ENCODE peak calls at places on chromosome 12, in ten cellular contexts. L, B, R, D, X, O, Q, U, S and M are unnamed samples.

GRCh38 chr12:53160673-53161072 is 19.8 kb upstream of the ZNF740 start:
- DNase-seq in Q (no peak), B (no peak), X (no peak), O (no peak), D (no peak), U (no peak), S (no peak), R (no peak), L (no peak), M (no peak)

GRCh38 chr12:116736962-116737773 is 701 bp downstream of the SPRING1 start:
- DNase-seq in B (no peak), L (no peak), Q (no peak), O (peak; percentile 31), R (no peak), X (peak; percentile 44), D (peak; percentile 43), S (no peak), U (no peak), M (no peak)

GRCh38 chr12:132620893-132621656 is 2.5 kb downstream of the P2RX2 start:
- DNase-seq in S (no peak), L (no peak), B (no peak), R (no peak), U (no peak), X (no peak), D (no peak), Q (no peak), O (no peak), M (peak; percentile 23)

GRCh38 chr12:58087428-58088117 is 146.2 kb downstream of the ATP23 start:
- DNase-seq in U (no peak), S (no peak), R (no peak), B (no peak), D (no peak), X (peak; percentile 16), O (no peak), L (no peak), Q (no peak), M (no peak)

GRCh38 chr12:84550518-84550917 is 362.1 kb downstream of the SLC6A15 start:
- DNase-seq in O (no peak), X (no peak), L (no peak), B (no peak), D (no peak), S (no peak), R (no peak), Q (no peak), U (no peak), M (no peak)

GRCh38 chr12:130872179-130873096 is 572 bp downstream of the RAN start:
- DNase-seq in X (peak; percentile 32), L (peak; percentile 21), D (peak; percentile 46), O (peak; percentile 71), S (no peak), U (no peak), B (peak; percentile 40), R (no peak), Q (peak; percentile 28), M (peak; percentile 65)

GRCh38 chr12:16389594-16389993 is 42.1 kb downstream of the MGST1 start:
- DNase-seq in R (no peak), B (no peak), L (no peak), U (peak; percentile 59), D (no peak), X (no peak), Q (peak; percentile 86), O (no peak), S (no peak), M (no peak)

GRCh38 chr12:76329606-76330005 is 18.6 kb downstream of the BBS10 start:
- DNase-seq in D (no peak), O (no peak), L (no peak), B (no peak), S (no peak), Q (no peak), U (no peak), X (no peak), R (no peak), M (no peak)

GRCh38 chr12:110269622-110270124 is 11.4 kb upstream of the ATP2A2 start:
- DNase-seq in S (no peak), R (no peak), D (peak; percentile 87), B (no peak), Q (peak; percentile 73), O (no peak), X (no peak), L (no peak), U (peak; percentile 69), M (no peak)

GRCh38 chr12:26271024-26271423 is 75.7 kb downstream of the SSPN start:
- DNase-seq in L (no peak), X (no peak), B (no peak), R (no peak), O (no peak), U (no peak), S (no peak), Q (peak; percentile 88), D (no peak), M (no peak)

GRCh38 chr12:120266180-120266535 is 628 bp upstream of the PXN start:
- DNase-seq in R (no peak), X (no peak), D (no peak), L (no peak), Q (no peak), O (no peak), B (no peak), S (no peak), U (no peak), M (no peak)

GRCh38 chr12:76242813-76243540 is 105.2 kb downstream of the BBS10 start:
- DNase-seq in O (no peak), Q (peak; percentile 47), X (no peak), D (no peak), R (no peak), S (no peak), U (no peak), B (no peak), L (no peak), M (no peak)

GRCh38 chr12:45458238-45458637 is 242.3 kb downstream of the ANO6 start:
- DNase-seq in X (no peak), R (no peak), L (no peak), S (no peak), D (no peak), O (no peak), Q (no peak), B (no peak), U (no peak), M (no peak)

GRCh38 chr12:131923260-131923659 is 5.8 kb upstream of the PUS1 start:
- DNase-seq in X (no peak), Q (no peak), O (peak; percentile 72), D (no peak), R (no peak), S (no peak), B (no peak), L (no peak), U (no peak), M (no peak)

GRCh38 chr12:1663440-1664132 is 27.3 kb upstream of the ADIPOR2 start:
- DNase-seq in L (no peak), O (no peak), B (no peak), X (no peak), S (no peak), D (no peak), Q (no peak), R (no peak), U (no peak), M (no peak)

GRCh38 chr12:119322324-119322723 is 12.2 kb upstream of the CCDC60 start:
- DNase-seq in R (no peak), D (no peak), Q (no peak), L (no peak), U (no peak), X (no peak), S (no peak), O (no peak), B (no peak), M (no peak)

GRCh38 chr12:124279315-124279714 is 15.6 kb upstream of the RFLNA start:
- DNase-seq in Q (no peak), R (no peak), O (no peak), D (no peak), X (no peak), U (no peak), S (no peak), L (no peak), B (no peak), M (no peak)

GRCh38 chr12:132106921-132107320 is 37.2 kb downstream of the DDX51 start:
- DNase-seq in S (no peak), D (no peak), X (no peak), Q (peak; percentile 59), B (no peak), O (no peak), R (no peak), U (no peak), L (no peak), M (no peak)

GRCh38 chr12:42759622-42760273 is 170.2 kb upstream of the PRICKLE1 start:
- DNase-seq in U (no peak), X (no peak), R (no peak), B (no peak), O (no peak), S (no peak), L (no peak), D (no peak), Q (peak; percentile 90), M (peak; percentile 78)

GRCh38 chr12:22307811-22308210 is 26.7 kb downstream of the ST8SIA1 start:
- DNase-seq in L (no peak), Q (no peak), O (no peak), R (no peak), S (no peak), U (no peak), X (no peak), D (no peak), B (no peak), M (no peak)

GRCh38 chr12:90166671-90167070 is 458.0 kb upstream of the ATP2B1 start:
- DNase-seq in Q (no peak), X (no peak), S (no peak), R (no peak), D (no peak), U (no peak), O (no peak), L (no peak), B (no peak), M (no peak)

GRCh38 chr12:54958048-54958658 is 26.4 kb downstream of the TESPA1 start:
- DNase-seq in S (peak; percentile 75), U (peak; percentile 36), D (peak; percentile 22), O (no peak), R (no peak), X (peak; percentile 33), B (peak; percentile 68), Q (peak; percentile 74), L (peak; percentile 52), M (no peak)

GRCh38 chr12:131808744-131809371 is 19.3 kb upstream of the MMP17 start:
- DNase-seq in U (no peak), R (no peak), X (no peak), L (peak; percentile 19), Q (no peak), B (peak; percentile 42), O (no peak), D (no peak), S (no peak), M (peak; percentile 66)

GRCh38 chr12:78863482-78864427 is 819 bp upstream of the SYT1 start:
- DNase-seq in R (no peak), L (no peak), O (peak; percentile 30), S (peak; percentile 88), X (peak; percentile 81), B (no peak), D (peak; percentile 72), U (no peak), Q (peak; percentile 68), M (peak; percentile 50)

GRCh38 chr12:54304187-54304810 is 3.5 kb upstream of the NFE2 start:
- DNase-seq in B (no peak), R (peak; percentile 47), X (peak; percentile 46), U (no peak), Q (peak; percentile 67), S (no peak), L (no peak), O (no peak), D (no peak), M (peak; percentile 77)

GRCh38 chr12:8912910-8913309 is 1.4 kb upstream of the PHC1 start:
- DNase-seq in R (no peak), O (no peak), S (peak; percentile 24), Q (no peak), L (no peak), U (no peak), D (peak; percentile 36), X (peak; percentile 38), B (peak; percentile 18), M (no peak)

GRCh38 chr12:3491938-3492867 is 1.2 kb downstream of the PRMT8 start:
- DNase-seq in B (peak; percentile 54), S (no peak), Q (peak; percentile 56), O (peak; percentile 47), R (no peak), X (peak; percentile 84), D (peak; percentile 33), U (peak; percentile 10), L (peak; percentile 7), M (peak; percentile 76)

GRCh38 chr12:19892186-19892585 is 452.9 kb downstream of the AEBP2 start:
- DNase-seq in S (no peak), B (no peak), X (no peak), Q (no peak), D (no peak), U (no peak), R (no peak), L (no peak), O (no peak), M (no peak)